ENCODE peak calls at places on chromosomes 7 and 10, in ten cellular contexts. One of them, this sample, is unnamed.

GRCh38 chr7:24924375-24924774 is 55.6 kb downstream of the OSBPL3 start:
- ATAC-seq in right cardiac atrium: peak
- ATAC-seq in upper lobe of right lung: peak
- ATAC-seq in PC-3: no peak
- ATAC-seq in CD4-positive, alpha-beta T cell: peak
- ATAC-seq in naive thymus-derived CD8-positive, alpha-beta T cell: no peak
- ATAC-seq in effector memory CD8-positive, alpha-beta T cell: peak
- ATAC-seq in left ventricle myocardium superior: peak
- ATAC-seq in stimulated activated memory B cell treated with anti-CD40 and anti-IgM and Interleukin-4, amounts not matched to agents 10 μg/mL and 1 μg/mL and 100 μg/mL, for 72 hours: no peak
- ATAC-seq in Panc1: no peak
- ATAC-seq in this sample: no peak

GRCh38 chr10:69728335-69728861 is 73.3 kb upstream of the COL13A1 start:
- ATAC-seq in upper lobe of right lung: no peak
- ATAC-seq in right cardiac atrium: peak
- ATAC-seq in stimulated activated memory B cell treated with anti-CD40 and anti-IgM and Interleukin-4, amounts not matched to agents 10 μg/mL and 1 μg/mL and 100 μg/mL, for 72 hours: no peak
- ATAC-seq in naive thymus-derived CD8-positive, alpha-beta T cell: no peak
- ATAC-seq in left ventricle myocardium superior: peak
- ATAC-seq in CD4-positive, alpha-beta T cell: no peak
- ATAC-seq in effector memory CD8-positive, alpha-beta T cell: no peak
- ATAC-seq in Panc1: peak
- ATAC-seq in PC-3: peak
- ATAC-seq in this sample: peak

GRCh38 chr10:14408139-14408538 is 77.4 kb upstream of the FRMD4A start:
- ATAC-seq in PC-3: no peak
- ATAC-seq in right cardiac atrium: no peak
- ATAC-seq in effector memory CD8-positive, alpha-beta T cell: no peak
- ATAC-seq in naive thymus-derived CD8-positive, alpha-beta T cell: no peak
- ATAC-seq in upper lobe of right lung: no peak
- ATAC-seq in stimulated activated memory B cell treated with anti-CD40 and anti-IgM and Interleukin-4, amounts not matched to agents 10 μg/mL and 1 μg/mL and 100 μg/mL, for 72 hours: no peak
- ATAC-seq in CD4-positive, alpha-beta T cell: no peak
- ATAC-seq in left ventricle myocardium superior: no peak
- ATAC-seq in Panc1: no peak
- ATAC-seq in this sample: no peak

GRCh38 chr10:6044651-6045599 is 17.2 kb downstream of the IL2RA start:
- ATAC-seq in Panc1: no peak
- ATAC-seq in right cardiac atrium: no peak
- ATAC-seq in naive thymus-derived CD8-positive, alpha-beta T cell: no peak
- ATAC-seq in CD4-positive, alpha-beta T cell: no peak
- ATAC-seq in stimulated activated memory B cell treated with anti-CD40 and anti-IgM and Interleukin-4, amounts not matched to agents 10 μg/mL and 1 μg/mL and 100 μg/mL, for 72 hours: peak
- ATAC-seq in left ventricle myocardium superior: no peak
- ATAC-seq in upper lobe of right lung: no peak
- ATAC-seq in PC-3: no peak
- ATAC-seq in effector memory CD8-positive, alpha-beta T cell: no peak
- ATAC-seq in this sample: no peak

GRCh38 chr7:113793171-113793570 is 125.6 kb downstream of the PPP1R3A start:
- ATAC-seq in naive thymus-derived CD8-positive, alpha-beta T cell: no peak
- ATAC-seq in PC-3: no peak
- ATAC-seq in right cardiac atrium: no peak
- ATAC-seq in Panc1: no peak
- ATAC-seq in effector memory CD8-positive, alpha-beta T cell: no peak
- ATAC-seq in CD4-positive, alpha-beta T cell: no peak
- ATAC-seq in left ventricle myocardium superior: no peak
- ATAC-seq in upper lobe of right lung: no peak
- ATAC-seq in stimulated activated memory B cell treated with anti-CD40 and anti-IgM and Interleukin-4, amounts not matched to agents 10 μg/mL and 1 μg/mL and 100 μg/mL, for 72 hours: no peak
- ATAC-seq in this sample: no peak

GRCh38 chr7:575425-576366 is 56.0 kb upstream of the PDGFA start:
- ATAC-seq in CD4-positive, alpha-beta T cell: no peak
- ATAC-seq in upper lobe of right lung: no peak
- ATAC-seq in Panc1: no peak
- ATAC-seq in right cardiac atrium: no peak
- ATAC-seq in PC-3: no peak
- ATAC-seq in left ventricle myocardium superior: no peak
- ATAC-seq in naive thymus-derived CD8-positive, alpha-beta T cell: no peak
- ATAC-seq in stimulated activated memory B cell treated with anti-CD40 and anti-IgM and Interleukin-4, amounts not matched to agents 10 μg/mL and 1 μg/mL and 100 μg/mL, for 72 hours: no peak
- ATAC-seq in effector memory CD8-positive, alpha-beta T cell: no peak
- ATAC-seq in this sample: no peak

GRCh38 chr10:123517901-123518300 is 148.3 kb upstream of the GPR26 start:
- ATAC-seq in upper lobe of right lung: no peak
- ATAC-seq in stimulated activated memory B cell treated with anti-CD40 and anti-IgM and Interleukin-4, amounts not matched to agents 10 μg/mL and 1 μg/mL and 100 μg/mL, for 72 hours: no peak
- ATAC-seq in effector memory CD8-positive, alpha-beta T cell: no peak
- ATAC-seq in CD4-positive, alpha-beta T cell: no peak
- ATAC-seq in left ventricle myocardium superior: no peak
- ATAC-seq in right cardiac atrium: no peak
- ATAC-seq in PC-3: no peak
- ATAC-seq in Panc1: no peak
- ATAC-seq in naive thymus-derived CD8-positive, alpha-beta T cell: no peak
- ATAC-seq in this sample: no peak

GRCh38 chr7:24721378-24722030 is 35.8 kb downstream of the GSDME start:
- ATAC-seq in PC-3: peak
- ATAC-seq in stimulated activated memory B cell treated with anti-CD40 and anti-IgM and Interleukin-4, amounts not matched to agents 10 μg/mL and 1 μg/mL and 100 μg/mL, for 72 hours: no peak
- ATAC-seq in CD4-positive, alpha-beta T cell: no peak
- ATAC-seq in effector memory CD8-positive, alpha-beta T cell: no peak
- ATAC-seq in right cardiac atrium: no peak
- ATAC-seq in upper lobe of right lung: peak
- ATAC-seq in left ventricle myocardium superior: no peak
- ATAC-seq in Panc1: no peak
- ATAC-seq in naive thymus-derived CD8-positive, alpha-beta T cell: no peak
- ATAC-seq in this sample: no peak

GRCh38 chr10:84196941-84197340 is 2.6 kb downstream of the CDHR1 start:
- ATAC-seq in stimulated activated memory B cell treated with anti-CD40 and anti-IgM and Interleukin-4, amounts not matched to agents 10 μg/mL and 1 μg/mL and 100 μg/mL, for 72 hours: no peak
- ATAC-seq in upper lobe of right lung: no peak
- ATAC-seq in CD4-positive, alpha-beta T cell: no peak
- ATAC-seq in effector memory CD8-positive, alpha-beta T cell: no peak
- ATAC-seq in Panc1: peak
- ATAC-seq in left ventricle myocardium superior: peak
- ATAC-seq in naive thymus-derived CD8-positive, alpha-beta T cell: no peak
- ATAC-seq in PC-3: no peak
- ATAC-seq in right cardiac atrium: no peak
- ATAC-seq in this sample: no peak